ENCODE peak calls at places on chromosomes 12 and 14, in five cellular contexts. One of them, this sample, is unnamed.

GRCh38 chr12:79935624-79936040 is 735 bp upstream of the PPP1R12A start:
- DNase-seq in glutamatergic neuron: no peak
- DNase-seq in GM12865: peak
- DNase-seq in dorsolateral prefrontal cortex: no peak
- DNase-seq in endothelial cell: no peak
- DNase-seq in this sample: peak

GRCh38 chr12:22374499-22374898 is 40.0 kb upstream of the ST8SIA1 start:
- DNase-seq in glutamatergic neuron: no peak
- DNase-seq in dorsolateral prefrontal cortex: no peak
- DNase-seq in endothelial cell: no peak
- DNase-seq in GM12865: no peak
- DNase-seq in this sample: no peak

GRCh38 chr14:38786921-38787320 is 316.1 kb downstream of the SEC23A start:
- DNase-seq in dorsolateral prefrontal cortex: no peak
- DNase-seq in glutamatergic neuron: no peak
- DNase-seq in endothelial cell: no peak
- DNase-seq in GM12865: no peak
- DNase-seq in this sample: no peak

GRCh38 chr12:106519587-106519986 is 63.2 kb upstream of the RFX4 start:
- DNase-seq in dorsolateral prefrontal cortex: no peak
- DNase-seq in GM12865: no peak
- DNase-seq in endothelial cell: no peak
- DNase-seq in glutamatergic neuron: no peak
- DNase-seq in this sample: no peak

GRCh38 chr12:31323466-31324115 is 2.4 kb downstream of the SINHCAF start:
- DNase-seq in dorsolateral prefrontal cortex: no peak
- DNase-seq in GM12865: peak
- DNase-seq in glutamatergic neuron: no peak
- DNase-seq in endothelial cell: no peak
- DNase-seq in this sample: no peak

GRCh38 chr12:17301544-17301943 is 695.6 kb upstream of the LMO3 start:
- DNase-seq in endothelial cell: no peak
- DNase-seq in glutamatergic neuron: no peak
- DNase-seq in GM12865: no peak
- DNase-seq in dorsolateral prefrontal cortex: no peak
- DNase-seq in this sample: no peak

GRCh38 chr14:43172899-43173548 is 1334.1 kb downstream of the FSCB start:
- DNase-seq in GM12865: no peak
- DNase-seq in glutamatergic neuron: no peak
- DNase-seq in endothelial cell: no peak
- DNase-seq in dorsolateral prefrontal cortex: no peak
- DNase-seq in this sample: no peak

GRCh38 chr14:95305145-95305544 is 14.6 kb downstream of the CLMN start:
- DNase-seq in dorsolateral prefrontal cortex: peak
- DNase-seq in GM12865: no peak
- DNase-seq in glutamatergic neuron: no peak
- DNase-seq in endothelial cell: no peak
- DNase-seq in this sample: no peak

GRCh38 chr12:5623411-5623810 is 191.5 kb downstream of the NTF3 start:
- DNase-seq in dorsolateral prefrontal cortex: no peak
- DNase-seq in glutamatergic neuron: peak
- DNase-seq in GM12865: no peak
- DNase-seq in endothelial cell: no peak
- DNase-seq in this sample: no peak

GRCh38 chr12:89276860-89277259 is 75.4 kb downstream of the DUSP6 start:
- DNase-seq in GM12865: no peak
- DNase-seq in endothelial cell: no peak
- DNase-seq in glutamatergic neuron: no peak
- DNase-seq in dorsolateral prefrontal cortex: no peak
- DNase-seq in this sample: no peak

GRCh38 chr12:49693931-49694439 is 13.2 kb downstream of the FMNL3 start:
- DNase-seq in GM12865: no peak
- DNase-seq in dorsolateral prefrontal cortex: no peak
- DNase-seq in endothelial cell: no peak
- DNase-seq in glutamatergic neuron: no peak
- DNase-seq in this sample: no peak

GRCh38 chr12:106771425-106771824 is 3.1 kb upstream of the RIC8B start:
- DNase-seq in glutamatergic neuron: no peak
- DNase-seq in dorsolateral prefrontal cortex: no peak
- DNase-seq in GM12865: no peak
- DNase-seq in endothelial cell: no peak
- DNase-seq in this sample: no peak

GRCh38 chr12:70448371-70448770 is 82.3 kb downstream of the KCNMB4 start:
- DNase-seq in dorsolateral prefrontal cortex: no peak
- DNase-seq in glutamatergic neuron: no peak
- DNase-seq in GM12865: no peak
- DNase-seq in endothelial cell: no peak
- DNase-seq in this sample: no peak

GRCh38 chr12:51672334-51672733 is 81.3 kb downstream of the SCN8A start:
- DNase-seq in glutamatergic neuron: no peak
- DNase-seq in GM12865: no peak
- DNase-seq in dorsolateral prefrontal cortex: no peak
- DNase-seq in endothelial cell: no peak
- DNase-seq in this sample: no peak

GRCh38 chr12:74337951-74338350 is 199.7 kb upstream of the ATXN7L3B start:
- DNase-seq in GM12865: no peak
- DNase-seq in dorsolateral prefrontal cortex: no peak
- DNase-seq in endothelial cell: no peak
- DNase-seq in glutamatergic neuron: no peak
- DNase-seq in this sample: no peak

GRCh38 chr14:46580941-46581671 is 70.5 kb downstream of the RPL10L start:
- DNase-seq in endothelial cell: peak
- DNase-seq in GM12865: peak
- DNase-seq in glutamatergic neuron: peak
- DNase-seq in dorsolateral prefrontal cortex: no peak
- DNase-seq in this sample: no peak

GRCh38 chr12:99130808-99131538 is 485.9 kb downstream of the APAF1 start:
- DNase-seq in dorsolateral prefrontal cortex: no peak
- DNase-seq in endothelial cell: no peak
- DNase-seq in glutamatergic neuron: no peak
- DNase-seq in GM12865: peak
- DNase-seq in this sample: no peak

GRCh38 chr14:103402700-103403099 is 17.5 kb downstream of the MARK3 start:
- DNase-seq in glutamatergic neuron: no peak
- DNase-seq in GM12865: peak
- DNase-seq in dorsolateral prefrontal cortex: no peak
- DNase-seq in endothelial cell: no peak
- DNase-seq in this sample: no peak

GRCh38 chr14:21093769-21094681 is 4.4 kb downstream of the ZNF219 start:
- DNase-seq in glutamatergic neuron: peak
- DNase-seq in endothelial cell: no peak
- DNase-seq in dorsolateral prefrontal cortex: no peak
- DNase-seq in GM12865: no peak
- DNase-seq in this sample: no peak

GRCh38 chr14:84064756-84065155 is 1465.2 kb upstream of the FLRT2 start:
- DNase-seq in GM12865: no peak
- DNase-seq in glutamatergic neuron: no peak
- DNase-seq in dorsolateral prefrontal cortex: no peak
- DNase-seq in endothelial cell: no peak
- DNase-seq in this sample: no peak

GRCh38 chr12:66899567-66899966 is 220.7 kb upstream of the GRIP1 start:
- DNase-seq in glutamatergic neuron: no peak
- DNase-seq in dorsolateral prefrontal cortex: no peak
- DNase-seq in GM12865: no peak
- DNase-seq in endothelial cell: no peak
- DNase-seq in this sample: no peak

GRCh38 chr14:65225299-65226159 is 123.2 kb upstream of the MAX start:
- DNase-seq in endothelial cell: no peak
- DNase-seq in glutamatergic neuron: no peak
- DNase-seq in dorsolateral prefrontal cortex: no peak
- DNase-seq in GM12865: peak
- DNase-seq in this sample: no peak

GRCh38 chr12:17370621-17371020 is 719.4 kb downstream of the RERGL start:
- DNase-seq in endothelial cell: no peak
- DNase-seq in glutamatergic neuron: no peak
- DNase-seq in GM12865: no peak
- DNase-seq in dorsolateral prefrontal cortex: no peak
- DNase-seq in this sample: no peak

GRCh38 chr14:53060046-53060445 is 93.1 kb downstream of the DDHD1 start:
- DNase-seq in glutamatergic neuron: no peak
- DNase-seq in dorsolateral prefrontal cortex: no peak
- DNase-seq in GM12865: no peak
- DNase-seq in endothelial cell: no peak
- DNase-seq in this sample: no peak

GRCh38 chr14:77076118-77076631 is 21.9 kb upstream of the CIPC start:
- DNase-seq in GM12865: no peak
- DNase-seq in dorsolateral prefrontal cortex: no peak
- DNase-seq in glutamatergic neuron: no peak
- DNase-seq in endothelial cell: peak
- DNase-seq in this sample: no peak

GRCh38 chr12:27787559-27787958 is 7.5 kb upstream of the MANSC4 start:
- DNase-seq in endothelial cell: no peak
- DNase-seq in glutamatergic neuron: no peak
- DNase-seq in dorsolateral prefrontal cortex: no peak
- DNase-seq in GM12865: no peak
- DNase-seq in this sample: no peak

GRCh38 chr12:57934804-57935203 is 6.6 kb upstream of the ATP23 start:
- DNase-seq in glutamatergic neuron: no peak
- DNase-seq in endothelial cell: no peak
- DNase-seq in dorsolateral prefrontal cortex: no peak
- DNase-seq in GM12865: no peak
- DNase-seq in this sample: no peak

GRCh38 chr12:103771466-103771865 is 69.6 kb downstream of the NT5DC3 start:
- DNase-seq in GM12865: peak
- DNase-seq in glutamatergic neuron: no peak
- DNase-seq in dorsolateral prefrontal cortex: no peak
- DNase-seq in endothelial cell: peak
- DNase-seq in this sample: no peak

GRCh38 chr14:62428429-62429203 is 616.6 kb downstream of the KCNH5 start:
- DNase-seq in dorsolateral prefrontal cortex: no peak
- DNase-seq in endothelial cell: no peak
- DNase-seq in GM12865: no peak
- DNase-seq in glutamatergic neuron: no peak
- DNase-seq in this sample: no peak

GRCh38 chr14:103541944-103542544 is 13.0 kb downstream of the TRMT61A start:
- DNase-seq in glutamatergic neuron: peak
- DNase-seq in dorsolateral prefrontal cortex: peak
- DNase-seq in endothelial cell: no peak
- DNase-seq in GM12865: no peak
- DNase-seq in this sample: no peak

GRCh38 chr14:23095196-23096108 is at the start of gene C14orf119:
- DNase-seq in glutamatergic neuron: peak
- DNase-seq in dorsolateral prefrontal cortex: peak
- DNase-seq in GM12865: peak
- DNase-seq in endothelial cell: peak
- DNase-seq in this sample: peak

GRCh38 chr14:93785423-93785822 is 2.9 kb downstream of the PRIMA1 start:
- DNase-seq in endothelial cell: no peak
- DNase-seq in glutamatergic neuron: no peak
- DNase-seq in GM12865: no peak
- DNase-seq in dorsolateral prefrontal cortex: no peak
- DNase-seq in this sample: no peak
- TF ChIP-seq CTCF in endothelial cell: no peak
- TF ChIP-seq CTCF in glutamatergic neuron: no peak
- TF ChIP-seq CTCF in GM12865: no peak
- TF ChIP-seq CTCF in dorsolateral prefrontal cortex: no peak
- TF ChIP-seq CTCF in this sample: no peak

GRCh38 chr12:100827901-100828520 is 33.4 kb downstream of the ANO4 start:
- DNase-seq in dorsolateral prefrontal cortex: no peak
- DNase-seq in GM12865: peak
- DNase-seq in glutamatergic neuron: no peak
- DNase-seq in endothelial cell: peak
- DNase-seq in this sample: no peak
- TF ChIP-seq CTCF in dorsolateral prefrontal cortex: peak
- TF ChIP-seq CTCF in GM12865: peak
- TF ChIP-seq CTCF in glutamatergic neuron: peak
- TF ChIP-seq CTCF in endothelial cell: peak
- TF ChIP-seq CTCF in this sample: peak

DNA sequence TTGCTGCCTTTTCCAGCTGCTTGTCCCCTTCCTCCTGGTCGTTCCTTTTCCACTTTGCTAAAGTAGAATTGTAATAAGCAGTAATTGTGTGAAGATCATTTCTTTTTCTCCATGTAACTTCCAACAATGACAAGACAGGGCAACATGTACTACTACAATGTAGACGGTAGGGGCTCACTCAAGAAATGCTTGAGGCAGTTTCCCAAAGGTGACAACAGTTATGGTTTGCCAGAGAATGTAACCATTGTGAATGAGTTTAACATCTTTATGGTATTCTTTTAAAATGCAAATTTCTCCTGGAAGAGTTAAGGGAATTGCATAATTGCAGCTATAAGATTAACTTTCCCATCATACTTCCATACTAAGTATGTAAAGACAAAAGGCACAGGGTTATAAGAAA is 23.8 kb upstream of the PHLDA1 start:
- DNase-seq in glutamatergic neuron: no peak
- DNase-seq in GM12865: no peak
- DNase-seq in dorsolateral prefrontal cortex: no peak
- DNase-seq in endothelial cell: no peak
- DNase-seq in this sample: no peak
- TF ChIP-seq CTCF in glutamatergic neuron: peak
- TF ChIP-seq CTCF in GM12865: no peak
- TF ChIP-seq CTCF in dorsolateral prefrontal cortex: no peak
- TF ChIP-seq CTCF in endothelial cell: no peak
- TF ChIP-seq CTCF in this sample: no peak

DNA sequence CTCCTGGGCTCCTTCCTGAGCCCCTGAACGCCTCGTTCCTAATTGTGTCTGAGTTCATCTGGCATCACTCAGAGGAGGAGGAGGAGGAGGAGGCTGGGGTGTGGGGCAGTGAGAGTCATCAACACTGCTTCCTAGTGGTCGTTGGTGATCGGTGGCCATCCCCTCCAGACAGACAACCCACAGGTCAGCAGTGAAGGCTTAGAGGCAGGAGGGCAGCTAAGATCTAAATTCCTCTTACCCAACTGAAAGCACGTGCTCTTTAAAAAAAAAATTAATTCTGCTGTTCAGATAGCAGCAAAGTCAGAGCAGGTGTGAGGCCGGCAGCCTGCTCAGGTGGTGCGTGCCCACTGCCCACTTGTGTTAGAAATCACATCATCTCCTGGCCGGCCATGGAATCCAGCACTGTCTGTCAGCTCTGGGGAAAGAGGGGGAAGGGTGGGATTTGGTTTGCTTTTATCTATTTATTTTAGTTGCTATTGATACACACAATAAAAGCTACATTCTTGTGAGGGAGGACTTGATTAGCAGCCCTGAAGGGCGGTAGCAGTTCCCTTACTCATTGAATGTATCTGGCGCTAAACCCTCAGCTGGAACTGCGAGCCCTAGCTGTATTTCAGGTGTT is 46.6 kb downstream of the PPP2R5C start:
- DNase-seq in dorsolateral prefrontal cortex: no peak
- DNase-seq in GM12865: no peak
- DNase-seq in glutamatergic neuron: peak
- DNase-seq in endothelial cell: peak
- DNase-seq in this sample: no peak
- TF ChIP-seq CTCF in dorsolateral prefrontal cortex: no peak
- TF ChIP-seq CTCF in GM12865: no peak
- TF ChIP-seq CTCF in glutamatergic neuron: no peak
- TF ChIP-seq CTCF in endothelial cell: no peak
- TF ChIP-seq CTCF in this sample: no peak

GRCh38 chr12:93550748-93551611 is 21.5 kb upstream of the SOCS2 start:
- DNase-seq in dorsolateral prefrontal cortex: no peak
- DNase-seq in glutamatergic neuron: no peak
- DNase-seq in endothelial cell: no peak
- DNase-seq in GM12865: no peak
- DNase-seq in this sample: no peak
- TF ChIP-seq CTCF in dorsolateral prefrontal cortex: no peak
- TF ChIP-seq CTCF in glutamatergic neuron: no peak
- TF ChIP-seq CTCF in endothelial cell: no peak
- TF ChIP-seq CTCF in GM12865: no peak
- TF ChIP-seq CTCF in this sample: no peak